ENCODE peak calls at places on chromosomes 7 and 10, in four cellular contexts. C, E, V and F are unnamed samples. For H3K27me3, the result is how much of the 10 kb centered on the place peaks cover.

GRCh38 chr7:92626281-92626846 is 36.2 kb upstream of the FAM133B start:
- DNase-seq in V (no peak), E (no peak), C (no peak), F (no peak)

GRCh38 chr7:143388491-143389101 is 7.5 kb downstream of the ZYX start:
- DNase-seq in C (no peak), E (no peak), V (no peak), F (no peak)

GRCh38 chr7:44093102-44093641 is 10.8 kb upstream of the POLM start:
- DNase-seq in V (no peak), E (no peak), C (no peak), F (no peak)

GRCh38 chr7:92042056-92042737 is 92.1 kb downstream of the CYP51A1 start:
- DNase-seq in C (no peak), E (no peak), V (no peak), F (no peak)

GRCh38 chr10:5549462-5550249 is 24.9 kb downstream of the CALML3 start:
- DNase-seq in E (no peak), C (no peak), V (no peak), F (no peak)

GRCh38 chr10:97327348-97328294 is 6.9 kb downstream of the FRAT2 start:
- DNase-seq in C (no peak), E (no peak), V (no peak), F (no peak)

GRCh38 chr10:10500941-10501340 is 516.7 kb upstream of the CELF2 start:
- DNase-seq in C (no peak), V (peak), E (no peak), F (no peak)

GRCh38 chr7:153567426-153567825 is 484.8 kb upstream of the DPP6 start:
- DNase-seq in E (no peak), C (no peak), V (no peak), F (no peak)

GRCh38 chr10:15791816-15792524 is 68.3 kb downstream of the MINDY3 start:
- DNase-seq in E (peak), C (no peak), V (peak), F (no peak)

GRCh38 chr10:90930971-90931841 is 10.3 kb upstream of the ANKRD1 start:
- DNase-seq in E (peak), V (peak), C (no peak), F (no peak)

GRCh38 chr7:26495569-26495968 is 203.9 kb downstream of the SNX10 start:
- DNase-seq in C (no peak), V (no peak), E (no peak), F (no peak)

GRCh38 chr7:129266181-129266580 is 41.4 kb downstream of the AHCYL2 start:
- DNase-seq in C (no peak), E (no peak), V (no peak), F (no peak)

GRCh38 chr10:29411666-29412335 is 122.9 kb downstream of the LYZL1 start:
- DNase-seq in E (no peak), V (no peak), C (no peak), F (no peak)

GRCh38 chr10:1160561-1160961 is 104.4 kb downstream of the WDR37 start:
- DNase-seq in E (no peak), C (peak), V (no peak), F (no peak)

GRCh38 chr10:92238586-92239098 is 52.2 kb downstream of the CPEB3 start:
- DNase-seq in C (peak), V (peak), E (no peak), F (no peak)

GRCh38 chr7:130908345-130909160 is 174.5 kb upstream of the KLF14 start:
- DNase-seq in V (peak), E (no peak), C (no peak), F (no peak)

GRCh38 chr7:35272234-35272633 is 18.3 kb upstream of the TBX20 start:
- DNase-seq in C (no peak), E (no peak), V (no peak), F (no peak)

GRCh38 chr10:132140167-132140925 is 46.4 kb upstream of the DPYSL4 start:
- DNase-seq in E (no peak), V (no peak), C (no peak), F (no peak)

GRCh38 chr7:134836447-134836846 is 57.0 kb downstream of the CALD1 start:
- DNase-seq in V (peak), E (no peak), C (no peak), F (no peak)

GRCh38 chr10:127048630-127049029 is 143.4 kb downstream of the DOCK1 start:
- DNase-seq in C (no peak), E (no peak), V (no peak), F (no peak)

GRCh38 chr10:126215767-126216166 is 172.5 kb downstream of the ADAM12 start:
- DNase-seq in E (no peak), C (no peak), V (no peak), F (no peak)

GRCh38 chr10:29131952-29132820 is 156.7 kb upstream of the LYZL1 start:
- DNase-seq in V (peak), C (no peak), E (no peak), F (no peak)

GRCh38 chr10:117653170-117653515 is 110.6 kb downstream of the EMX2 start:
- DNase-seq in V (peak), C (no peak), E (no peak), F (no peak)

GRCh38 chr10:91589656-91590035 is 43.2 kb downstream of the PPP1R3C start:
- DNase-seq in C (no peak), E (no peak), V (no peak), F (no peak)

GRCh38 chr10:99329891-99330674 is 927 bp downstream of the CNNM1 start:
- DNase-seq in V (peak), E (peak), C (no peak), F (no peak)

GRCh38 chr10:24209946-24210491 is 1.1 kb downstream of the KIAA1217 start:
- DNase-seq in C (no peak), E (no peak), V (peak), F (no peak)

GRCh38 chr10:29496341-29497162 is 138.2 kb downstream of the SVIL start:
- DNase-seq in E (peak), V (peak), C (peak), F (peak)

GRCh38 chr7:18521945-18522566 is 26.5 kb downstream of the HDAC9 start:
- DNase-seq in V (peak), C (no peak), E (no peak), F (no peak)

GRCh38 chr7:18521236-18521589 is 25.7 kb downstream of the HDAC9 start:
- DNase-seq in E (no peak), C (no peak), V (no peak), F (no peak)

GRCh38 chr7:18518555-18518954 is 23.0 kb downstream of the HDAC9 start:
- DNase-seq in C (no peak), V (no peak), E (no peak), F (no peak)

GRCh38 chr7:18524248-18524647 is 28.7 kb downstream of the HDAC9 start:
- DNase-seq in E (no peak), C (no peak), V (no peak), F (no peak)

DNA sequence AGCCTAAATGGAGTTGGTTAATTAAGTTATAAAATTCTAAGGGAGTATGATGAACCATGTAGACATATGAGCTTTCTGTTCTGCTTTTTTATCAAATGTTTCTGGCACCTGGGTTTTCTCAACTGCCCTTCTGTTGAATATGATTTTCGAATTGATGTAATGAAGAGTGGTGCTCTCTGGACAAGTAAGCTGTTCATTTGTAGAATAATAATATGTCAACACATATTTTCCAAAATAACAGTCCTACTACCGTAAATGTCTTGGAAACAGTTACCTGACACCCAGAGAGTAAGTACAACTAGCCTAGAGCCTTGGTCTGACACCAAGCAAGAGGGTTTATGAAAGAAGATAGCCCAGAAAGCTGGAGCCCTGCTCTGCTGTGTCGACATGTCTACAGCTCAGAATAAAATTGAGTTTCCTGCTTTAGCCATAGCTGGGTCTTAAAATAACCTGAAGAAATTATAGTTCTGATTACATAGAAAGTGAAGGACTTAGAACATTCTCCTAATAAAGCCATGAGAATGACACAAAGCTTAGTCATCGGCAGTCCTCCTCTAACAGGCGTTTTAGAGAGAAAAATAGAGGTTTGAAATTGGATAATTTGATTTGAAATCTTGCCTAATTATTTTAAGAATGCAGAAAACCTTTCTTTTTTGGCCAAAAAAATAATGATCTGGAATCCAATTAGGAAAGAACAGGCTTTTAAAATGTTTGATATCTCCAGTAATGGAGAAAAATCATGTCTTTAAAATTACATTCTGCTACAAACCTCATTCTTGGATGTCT is 25.1 kb downstream of the HDAC9 start:
- DNase-seq in E (no peak), C (no peak), V (peak), F (no peak)
- H3K4me3 ChIP-seq in E (no peak), C (no peak), V (no peak), F (no peak)

GRCh38 chr10:8034666-8035640 is 19.5 kb upstream of the GATA3 start:
- DNase-seq in C (no peak), V (no peak), E (peak), F (peak)
- H3K27me3 ChIP-seq in C (under half), V (half or more), E (half or more), F (half or more)

DNA sequence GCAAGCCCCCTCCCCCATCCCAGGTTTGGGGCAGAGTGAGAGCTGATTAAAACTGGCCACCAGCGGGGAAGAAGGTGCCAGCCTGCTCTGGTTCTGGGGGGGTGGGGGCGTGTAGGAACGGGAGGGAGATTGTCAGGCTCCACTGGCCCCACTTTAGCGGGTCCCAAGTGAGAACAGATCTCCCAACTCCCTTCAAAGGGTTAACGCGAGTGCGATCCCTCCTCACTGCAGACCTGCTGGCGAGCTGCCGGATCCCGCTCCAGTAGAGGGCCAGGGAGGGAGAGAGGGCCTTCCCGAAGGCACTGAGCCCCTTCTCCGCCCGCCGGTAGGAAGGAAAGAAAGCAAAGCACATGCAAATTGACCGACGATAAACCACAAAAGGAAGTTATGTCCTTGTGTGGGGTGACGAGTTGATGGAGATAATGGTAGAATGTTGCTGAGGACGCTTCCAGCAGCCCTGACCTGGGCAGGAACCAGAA is 1.3 kb downstream of the NRG3 start:
- DNase-seq in V (no peak), C (no peak), E (peak), F (no peak)
- H3K4me3 ChIP-seq in V (no peak), C (peak), E (peak), F (no peak)

GRCh38 chr10:8052344-8052969 is 2.0 kb upstream of the GATA3 start:
- DNase-seq in V (no peak), E (no peak), C (no peak), F (no peak)
- H3K27me3 ChIP-seq in V (half or more), E (half or more), C (under half), F (under half)

DNA sequence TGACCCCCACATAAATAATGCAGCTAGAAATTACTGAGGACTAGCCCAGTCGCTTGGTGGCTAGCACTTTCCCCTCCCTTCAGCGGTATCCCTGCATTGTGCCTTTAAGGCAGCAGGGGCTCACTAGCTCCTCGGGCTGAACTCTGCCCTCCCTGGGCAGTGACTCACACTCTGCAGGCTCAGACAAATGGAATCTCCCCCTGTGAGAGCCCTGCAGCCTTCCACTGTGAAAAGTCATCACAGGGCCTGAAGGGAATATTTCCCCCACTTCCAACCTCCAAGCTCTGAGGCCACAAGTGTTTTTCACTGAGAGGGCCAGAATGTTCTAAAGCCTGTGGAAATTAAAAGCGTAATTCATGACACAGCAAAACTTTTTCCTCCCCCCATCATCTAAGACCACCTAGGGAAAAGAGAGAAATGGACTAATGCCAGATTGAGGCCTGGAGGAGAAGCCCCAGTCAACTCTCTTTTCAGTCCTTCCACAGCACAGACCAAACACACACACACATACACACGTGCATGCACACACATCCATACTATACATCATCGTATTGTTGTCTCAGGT is 93.6 kb upstream of the COL1A2 start:
- DNase-seq in C (no peak), E (peak), V (peak), F (no peak)
- H3K4me3 ChIP-seq in C (no peak), E (no peak), V (peak), F (no peak)

GRCh38 chr7:107689553-107689952 is 28.9 kb downstream of the SLC26A4 start:
- DNase-seq in V (no peak), E (no peak), C (no peak), F (no peak)
- H3K27me3 ChIP-seq in V (under half), E (under half), C (under half), F (under half)